ENCODE peak calls at places on chromosomes 13 and 19, in nine cellular contexts. M is stimulated activated CD4-positive, alpha-beta T cell treated with anti-CD3 and anti-CD28 coated beads, Interleukin-4, amount 100 ng/mL, for 4 hours; C is SW480; O is HS-5; E is DMS153; N is A549; D is brain microvascular endothelial cell; A is mucosa of descending colon; K is islet precursor cell. Q is an unnamed sample.

GRCh38 chr13:75760182-75760981 is 124.3 kb downstream of the LMO7 start:
- DNase-seq in K (no peak), O (no peak), M (no peak), N (peak), C (peak), A (peak), D (no peak), E (peak), Q (peak)

GRCh38 chr13:80666782-80667537 is 326.0 kb upstream of the SPRY2 start:
- DNase-seq in E (no peak), O (peak), A (no peak), N (no peak), C (no peak), D (peak), M (no peak), K (no peak), Q (no peak)

GRCh38 chr19:17225051-17225450 is 975 bp upstream of the OCEL1 start:
- DNase-seq in N (no peak), A (no peak), K (peak), E (no peak), M (no peak), O (no peak), D (no peak), C (no peak), Q (no peak)

GRCh38 chr13:49540552-49540951 is 44.8 kb downstream of the PHF11 start:
- DNase-seq in N (no peak), M (no peak), E (no peak), A (no peak), O (no peak), C (no peak), D (no peak), K (peak), Q (no peak)

GRCh38 chr13:100440756-100441421 is 147.7 kb downstream of the GGACT start:
- DNase-seq in M (no peak), A (no peak), C (no peak), O (peak), K (no peak), E (no peak), N (no peak), D (no peak), Q (no peak)

GRCh38 chr19:33405491-33406461 is 32.3 kb downstream of the CEBPG start:
- DNase-seq in K (no peak), A (no peak), D (no peak), N (no peak), O (no peak), M (no peak), E (no peak), C (no peak), Q (no peak)

GRCh38 chr13:21133077-21133476 is 43.3 kb downstream of the SKA3 start:
- DNase-seq in C (no peak), A (no peak), O (no peak), K (no peak), M (no peak), D (no peak), N (no peak), E (no peak), Q (no peak)

GRCh38 chr13:85853901-85854663 is 54.9 kb upstream of the SLITRK6 start:
- DNase-seq in C (no peak), N (no peak), E (no peak), M (no peak), A (no peak), D (no peak), O (no peak), K (peak), Q (no peak)

GRCh38 chr13:29801737-29802305 is 48.6 kb downstream of the UBL3 start:
- DNase-seq in A (no peak), C (no peak), K (peak), O (no peak), N (no peak), M (no peak), E (no peak), D (no peak), Q (no peak)

GRCh38 chr19:41321600-41322270 is 11.8 kb downstream of the CCDC97 start:
- DNase-seq in O (no peak), A (no peak), D (peak), C (peak), M (no peak), E (no peak), N (peak), K (peak), Q (no peak)

Q was measured in KG1.